ENCODE peak calls at places on chromosomes 16 and 17, in ten cellular contexts. P, R, Q, T, O, W, H, B, J and U are unnamed samples.

GRCh38 chr17:28878158-28878910 is 19.2 kb downstream of the FLOT2 start:
- DNase-seq in P (no peak), R (no peak), Q (no peak), T (no peak), O (no peak), W (no peak), H (no peak), B (no peak), J (no peak), U (no peak)

GRCh38 chr17:4555863-4556646 is 871 bp upstream of the MYBBP1A start:
- DNase-seq in P (no peak), R (no peak), Q (no peak), T (no peak), O (peak), W (no peak), H (no peak), B (no peak), J (no peak), U (no peak)

GRCh38 chr17:81371910-81372760 is 23.1 kb upstream of the BAHCC1 start:
- DNase-seq in P (peak), R (no peak), Q (no peak), T (peak), O (peak), W (peak), H (no peak), B (no peak), J (no peak), U (no peak)

GRCh38 chr17:17818088-17818526 is 18.7 kb downstream of the SREBF1 start:
- DNase-seq in P (peak), R (no peak), Q (no peak), T (no peak), O (no peak), W (no peak), H (no peak), B (no peak), J (no peak), U (no peak)

GRCh38 chr17:12034538-12034937 is 13.9 kb downstream of the MAP2K4 start:
- DNase-seq in P (no peak), R (no peak), Q (no peak), T (no peak), O (no peak), W (no peak), H (no peak), B (no peak), J (no peak), U (no peak)

GRCh38 chr16:77581706-77582105 is 140.6 kb upstream of the NUDT7 start:
- DNase-seq in P (no peak), R (no peak), Q (no peak), T (no peak), O (no peak), W (no peak), H (no peak), B (no peak), J (no peak), U (no peak)

GRCh38 chr16:17303101-17303500 is 167.7 kb downstream of the XYLT1 start:
- DNase-seq in P (no peak), R (no peak), Q (no peak), T (no peak), O (no peak), W (no peak), H (no peak), B (no peak), J (no peak), U (no peak)

GRCh38 chr16:23944381-23944780 is 108.6 kb downstream of the PRKCB start:
- DNase-seq in P (no peak), R (no peak), Q (no peak), T (no peak), O (no peak), W (no peak), H (no peak), B (no peak), J (no peak), U (no peak)

GRCh38 chr16:12314786-12315185 is 338.3 kb downstream of the SNX29 start:
- DNase-seq in P (no peak), R (no peak), Q (no peak), T (no peak), O (no peak), W (no peak), H (no peak), B (no peak), J (no peak), U (no peak)

GRCh38 chr17:42677921-42678781 is 1.4 kb upstream of the PLEKHH3 start:
- DNase-seq in P (peak), R (peak), Q (peak), T (peak), O (peak), W (peak), H (peak), B (peak), J (peak), U (no peak)

GRCh38 chr17:19248923-19249574 is 11.9 kb downstream of the EPN2 start:
- DNase-seq in P (no peak), R (no peak), Q (no peak), T (no peak), O (no peak), W (peak), H (no peak), B (no peak), J (no peak), U (no peak)

GRCh38 chr17:3860939-3861338 is 14.9 kb upstream of the NCBP3 start:
- DNase-seq in P (no peak), R (no peak), Q (no peak), T (no peak), O (no peak), W (no peak), H (no peak), B (no peak), J (no peak), U (no peak)

GRCh38 chr17:14580494-14580893 is 279.6 kb downstream of the HS3ST3B1 start:
- DNase-seq in P (no peak), R (no peak), Q (no peak), T (no peak), O (no peak), W (no peak), H (no peak), B (no peak), J (no peak), U (no peak)

GRCh38 chr16:11618107-11618717 is 31.5 kb upstream of the LITAF start:
- DNase-seq in P (no peak), R (no peak), Q (no peak), T (no peak), O (no peak), W (no peak), H (no peak), B (no peak), J (no peak), U (no peak)

GRCh38 chr16:84143784-84144199 is 1.2 kb downstream of the HSDL1 start:
- DNase-seq in P (peak), R (no peak), Q (no peak), T (no peak), O (no peak), W (no peak), H (no peak), B (no peak), J (no peak), U (no peak)

GRCh38 chr17:9237053-9237410 is 215.7 kb downstream of the NTN1 start:
- DNase-seq in P (no peak), R (no peak), Q (no peak), T (no peak), O (no peak), W (no peak), H (no peak), B (no peak), J (no peak), U (no peak)

GRCh38 chr16:19601083-19601976 is 45.8 kb downstream of the VPS35L start:
- DNase-seq in P (peak), R (peak), Q (no peak), T (peak), O (no peak), W (no peak), H (peak), B (no peak), J (no peak), U (no peak)

GRCh38 chr17:29005936-29006438 is at the start of gene SEZ6:
- DNase-seq in P (peak), R (peak), Q (peak), T (peak), O (peak), W (peak), H (peak), B (no peak), J (peak), U (no peak)

GRCh38 chr17:9240659-9241370 is 219.5 kb downstream of the NTN1 start:
- DNase-seq in P (peak), R (peak), Q (peak), T (no peak), O (peak), W (peak), H (no peak), B (peak), J (peak), U (peak)

GRCh38 chr16:80725566-80726162 is 78.7 kb downstream of the CDYL2 start:
- DNase-seq in P (no peak), R (no peak), Q (no peak), T (no peak), O (no peak), W (no peak), H (no peak), B (no peak), J (no peak), U (no peak)

GRCh38 chr17:82065193-82065637 is 389 bp downstream of the DUS1L start:
- DNase-seq in P (peak), R (no peak), Q (no peak), T (peak), O (peak), W (no peak), H (peak), B (no peak), J (no peak), U (no peak)

GRCh38 chr17:27289856-27290255 is 4.1 kb upstream of the WSB1 start:
- DNase-seq in P (no peak), R (no peak), Q (no peak), T (no peak), O (no peak), W (no peak), H (no peak), B (no peak), J (no peak), U (no peak)

GRCh38 chr17:63646492-63646815 is 24.2 kb downstream of the MAP3K3 start:
- DNase-seq in P (no peak), R (no peak), Q (no peak), T (no peak), O (no peak), W (no peak), H (no peak), B (no peak), J (no peak), U (no peak)

GRCh38 chr16:74556375-74556922 is 50.5 kb downstream of the GLG1 start:
- DNase-seq in P (no peak), R (no peak), Q (no peak), T (no peak), O (no peak), W (no peak), H (no peak), B (no peak), J (no peak), U (no peak)

GRCh38 chr16:16158741-16159374 is 64.4 kb downstream of the ABCC6 start:
- DNase-seq in P (no peak), R (no peak), Q (no peak), T (no peak), O (no peak), W (no peak), H (no peak), B (no peak), J (no peak), U (no peak)

GRCh38 chr17:66492500-66493123 is 190.2 kb downstream of the PRKCA start:
- DNase-seq in P (no peak), R (no peak), Q (no peak), T (no peak), O (no peak), W (no peak), H (no peak), B (no peak), J (no peak), U (no peak)

GRCh38 chr16:27230562-27230991 is 27.3 kb downstream of the KDM8 start:
- DNase-seq in P (peak), R (no peak), Q (no peak), T (no peak), O (no peak), W (no peak), H (peak), B (no peak), J (no peak), U (no peak)

GRCh38 chr17:75908201-75908600 is 3.5 kb upstream of the MRPL38 start:
- DNase-seq in P (peak), R (no peak), Q (peak), T (no peak), O (no peak), W (no peak), H (no peak), B (no peak), J (no peak), U (no peak)

GRCh38 chr16:78895661-78896060 is 704.9 kb downstream of the MAF start:
- DNase-seq in P (no peak), R (no peak), Q (no peak), T (no peak), O (no peak), W (no peak), H (no peak), B (no peak), J (no peak), U (no peak)

GRCh38 chr16:78147846-78148535 is 48.5 kb downstream of the WWOX start:
- DNase-seq in P (no peak), R (no peak), Q (no peak), T (no peak), O (no peak), W (no peak), H (no peak), B (no peak), J (no peak), U (no peak)

GRCh38 chr17:19651461-19652238 is 3.1 kb downstream of the ALDH3A2 start:
- DNase-seq in P (no peak), R (peak), Q (no peak), T (no peak), O (no peak), W (no peak), H (no peak), B (no peak), J (no peak), U (no peak)

GRCh38 chr17:27878776-27879562 is 14.2 kb downstream of the LYRM9 start:
- DNase-seq in P (peak), R (no peak), Q (no peak), T (no peak), O (no peak), W (no peak), H (peak), B (no peak), J (peak), U (no peak)

GRCh38 chr16:79272141-79272577 is 328.4 kb downstream of the MAF start:
- DNase-seq in P (no peak), R (no peak), Q (no peak), T (no peak), O (no peak), W (no peak), H (peak), B (no peak), J (no peak), U (no peak)

GRCh38 chr16:11494029-11494428 is 92.7 kb downstream of the LITAF start:
- DNase-seq in P (no peak), R (no peak), Q (no peak), T (no peak), O (peak), W (no peak), H (no peak), B (no peak), J (no peak), U (no peak)

GRCh38 chr17:72421128-72422092 is 300.6 kb downstream of the SOX9 start:
- DNase-seq in P (no peak), R (peak), Q (peak), T (peak), O (peak), W (no peak), H (peak), B (no peak), J (no peak), U (no peak)

GRCh38 chr17:80081596-80081995 is 19.8 kb upstream of the GAA start:
- DNase-seq in P (no peak), R (no peak), Q (no peak), T (no peak), O (no peak), W (no peak), H (no peak), B (no peak), J (no peak), U (no peak)

GRCh38 chr17:18184143-18185007 is 747 bp downstream of the ALKBH5 start:
- DNase-seq in P (peak), R (peak), Q (peak), T (no peak), O (peak), W (peak), H (peak), B (peak), J (peak), U (peak)

GRCh38 chr16:72474511-72475123 is 302.7 kb upstream of the PMFBP1 start:
- DNase-seq in P (no peak), R (no peak), Q (no peak), T (no peak), O (no peak), W (no peak), H (no peak), B (no peak), J (no peak), U (no peak)

GRCh38 chr17:6452471-6453266 is 8.4 kb downstream of the PIMREG start:
- DNase-seq in P (no peak), R (no peak), Q (no peak), T (no peak), O (no peak), W (no peak), H (no peak), B (no peak), J (peak), U (no peak)

GRCh38 chr17:64781810-64782555 is 119.9 kb upstream of the SMURF2 start:
- DNase-seq in P (no peak), R (no peak), Q (no peak), T (no peak), O (peak), W (no peak), H (no peak), B (peak), J (peak), U (no peak)
- H3K27ac ChIP-seq in P (no peak), R (no peak), Q (no peak), T (peak), O (peak), W (no peak), H (no peak), B (peak), J (no peak), U (no peak)

DNA sequence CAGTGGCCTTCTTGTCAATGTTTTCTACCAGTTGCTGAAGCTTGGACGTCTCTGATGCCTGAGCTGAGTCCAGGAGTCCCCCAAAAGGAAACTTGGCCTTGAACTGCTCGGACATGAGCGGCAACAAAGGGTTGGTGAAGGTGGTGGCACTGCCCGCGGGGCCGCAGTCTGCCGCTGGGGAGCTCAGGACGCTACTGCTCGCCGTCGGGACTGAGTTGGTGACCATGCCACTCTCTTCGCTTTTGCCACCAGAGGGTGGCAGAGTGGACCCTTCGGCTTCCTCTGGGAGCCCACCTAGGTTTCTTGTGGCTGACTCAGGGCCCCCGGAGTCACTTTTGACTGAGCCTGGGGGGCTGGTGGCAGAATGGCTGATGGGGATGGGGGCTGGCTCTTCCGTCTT is 11.0 kb downstream of the SALL1 start:
- DNase-seq in P (no peak), R (no peak), Q (no peak), T (no peak), O (no peak), W (no peak), H (no peak), B (no peak), J (no peak), U (no peak)
- TF ChIP-seq CTCF in P (no peak), R (peak), Q (no peak), T (no peak), O (no peak), W (no peak), H (peak), B (no peak), J (no peak), U (no peak)

DNA sequence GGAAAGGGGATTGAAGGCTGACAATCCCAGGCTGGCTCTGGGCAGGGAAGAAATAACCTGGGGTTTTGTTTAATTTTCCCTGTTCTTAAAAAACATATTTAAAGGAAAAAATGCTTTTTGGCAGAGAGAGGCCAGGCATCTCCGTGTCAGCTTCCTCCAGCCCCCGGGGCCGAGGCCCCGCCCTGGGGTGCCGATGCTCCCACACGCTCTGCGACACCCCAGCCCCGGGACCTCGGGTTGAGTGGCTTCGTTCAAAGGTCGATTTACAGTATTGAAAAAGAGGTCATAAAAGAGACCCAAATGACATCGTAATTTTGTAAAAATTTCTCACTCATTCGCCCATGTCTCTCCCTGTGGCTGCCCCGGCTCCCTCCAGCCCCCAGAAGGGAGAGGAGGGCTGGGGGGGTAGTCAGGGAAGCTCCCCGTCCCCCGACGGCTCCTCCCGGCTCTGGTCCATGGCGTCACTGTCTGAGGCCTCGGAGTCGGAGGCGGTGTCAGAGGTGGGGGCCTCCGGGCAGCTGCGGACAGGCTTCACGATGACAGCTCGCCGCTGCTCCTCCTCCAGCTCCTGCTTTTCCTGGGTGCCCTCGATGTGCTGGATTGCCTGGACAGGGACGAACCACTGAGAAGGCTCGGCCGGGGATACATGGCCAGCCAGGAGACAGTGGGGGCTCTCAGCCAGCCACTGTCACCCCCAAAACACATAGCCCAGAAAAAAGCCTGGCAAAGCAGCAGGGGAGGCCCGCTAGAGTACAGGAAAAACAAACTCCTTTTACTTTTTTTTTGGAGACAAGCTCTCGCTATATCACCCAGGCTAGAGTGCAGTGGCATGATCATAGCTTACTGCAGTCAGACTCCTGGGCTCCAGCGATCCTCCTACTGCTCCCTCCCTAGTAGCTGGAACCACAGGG is 14.9 kb downstream of the TFAP4 start:
- DNase-seq in P (no peak), R (no peak), Q (no peak), T (no peak), O (no peak), W (no peak), H (no peak), B (no peak), J (peak), U (no peak)
- H3K4me3 ChIP-seq in P (no peak), R (no peak), Q (no peak), T (no peak), O (no peak), W (no peak), H (no peak), B (no peak), J (no peak), U (no peak)

DNA sequence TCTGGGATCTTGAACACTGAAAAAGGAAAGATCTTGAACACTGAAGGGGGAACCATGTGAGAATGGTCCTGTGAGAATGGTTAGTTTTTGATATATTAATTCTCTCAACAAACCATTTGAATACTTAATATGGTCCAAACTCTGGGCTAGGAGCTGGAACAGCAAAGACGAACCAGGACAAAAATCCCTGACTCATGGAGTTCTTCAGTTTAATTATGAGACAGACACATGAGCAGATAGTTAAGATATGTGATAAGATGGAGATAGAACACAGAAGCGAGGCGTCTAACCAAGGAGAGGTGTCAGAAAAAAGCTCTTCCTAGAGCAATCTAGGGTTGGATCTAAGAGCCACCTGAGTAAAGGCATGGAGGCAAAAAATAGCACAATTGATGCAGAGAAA is 1.6 kb downstream of the CKLF start:
- DNase-seq in P (no peak), R (no peak), Q (no peak), T (no peak), O (no peak), W (no peak), H (no peak), B (no peak), J (no peak), U (no peak)
- H3K27ac ChIP-seq in P (no peak), R (no peak), Q (no peak), T (no peak), O (no peak), W (no peak), H (peak), B (no peak), J (no peak), U (no peak)

GRCh38 chr17:58344791-58345157 is 7.2 kb downstream of the SUPT4H1 start:
- DNase-seq in P (no peak), R (no peak), Q (no peak), T (no peak), O (no peak), W (no peak), H (peak), B (no peak), J (no peak), U (no peak)
- TF ChIP-seq CTCF in P (no peak), R (no peak), Q (no peak), T (no peak), O (no peak), W (no peak), H (peak), B (no peak), J (no peak), U (no peak)